ENCODE peak calls at places on chromosomes 5 and 9, in seven cellular contexts. K is GM12891, R is HepG2, H is H1, S is K562, M is GM12878, X is SK-N-SH. P is an unnamed sample.

GRCh38 chr9:18793122-18793521 is 239.9 kb downstream of the SAXO1 start:
- DNase-seq in K (no peak), R (no peak), H (no peak), S (no peak), M (no peak), X (no peak), P (no peak)

GRCh38 chr9:75788006-75788634 is 102.4 kb upstream of the PCSK5 start:
- DNase-seq in K (no peak), R (no peak), H (no peak), S (no peak), M (no peak), X (no peak), P (no peak)

GRCh38 chr5:178525906-178526732 is 64.1 kb downstream of the COL23A1 start:
- DNase-seq in K (no peak), R (no peak), H (no peak), S (no peak), M (no peak), X (no peak), P (no peak)

GRCh38 chr5:159107308-159107707 is 7.6 kb upstream of the EBF1 start:
- DNase-seq in K (no peak), R (no peak), H (no peak), S (no peak), M (no peak), X (no peak), P (no peak)

GRCh38 chr5:133423031-133423617 is 189.2 kb downstream of the FSTL4 start:
- DNase-seq in K (no peak), R (no peak), H (no peak), S (no peak), M (no peak), X (no peak), P (no peak)

GRCh38 chr5:72178910-72179815 is 71.9 kb downstream of the MAP1B start:
- DNase-seq in K (no peak), R (no peak), H (no peak), S (no peak), M (no peak), X (peak), P (no peak)

GRCh38 chr9:138047469-138048040 is 170.0 kb downstream of the CACNA1B start:
- DNase-seq in K (no peak), R (no peak), H (peak), S (no peak), M (no peak), X (peak), P (no peak)

GRCh38 chr5:79001471-79001870 is 16.4 kb upstream of the ARSB start:
- DNase-seq in K (no peak), R (no peak), H (no peak), S (no peak), M (no peak), X (no peak), P (no peak)

GRCh38 chr9:37283730-37284235 is 138.7 kb upstream of the GRHPR start:
- DNase-seq in K (no peak), R (peak), H (no peak), S (no peak), M (peak), X (no peak), P (no peak)

GRCh38 chr9:7209990-7210389 is 452.2 kb downstream of the KDM4C start:
- DNase-seq in K (no peak), R (no peak), H (no peak), S (no peak), M (no peak), X (no peak), P (no peak)

GRCh38 chr9:99259231-99259918 is 37.3 kb downstream of the SEC61B start:
- DNase-seq in K (no peak), R (no peak), H (peak), S (peak), M (no peak), X (no peak), P (no peak)

DNA sequence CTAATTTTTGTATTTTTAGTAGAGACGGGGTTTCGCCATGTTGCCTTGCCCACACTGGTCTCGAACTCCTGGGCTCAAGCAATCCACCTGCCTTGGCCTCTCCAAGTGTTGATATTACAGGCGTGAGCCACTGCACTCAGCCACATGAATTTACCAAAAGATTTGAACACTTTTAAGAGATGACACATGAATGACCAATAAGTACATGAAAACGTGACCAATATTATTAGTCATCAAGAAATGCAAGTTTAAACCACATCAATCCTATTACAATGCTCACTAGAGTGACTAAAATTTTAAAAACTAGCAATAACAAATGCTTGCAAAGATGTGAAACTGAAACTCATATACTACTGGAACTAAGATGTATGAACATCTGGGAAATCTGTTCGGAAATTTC is 54.3 kb downstream of the NR6A1 start:
- DNase-seq in K (no peak), R (no peak), H (no peak), S (no peak), M (no peak), X (no peak), P (no peak)
- TF ChIP-seq POLR2AphosphoS5 in K (no peak), R (no peak), H (no peak), S (no peak), M (no peak), X (no peak), P (no peak)

GRCh38 chr9:26755476-26755875 is 137.1 kb downstream of the CAAP1 start:
- DNase-seq in K (no peak), R (no peak), H (no peak), S (no peak), M (no peak), X (no peak), P (no peak)
- TF ChIP-seq TAF1 in K (no peak), R (no peak), H (no peak), S (no peak), M (no peak), X (no peak), P (no peak)

DNA sequence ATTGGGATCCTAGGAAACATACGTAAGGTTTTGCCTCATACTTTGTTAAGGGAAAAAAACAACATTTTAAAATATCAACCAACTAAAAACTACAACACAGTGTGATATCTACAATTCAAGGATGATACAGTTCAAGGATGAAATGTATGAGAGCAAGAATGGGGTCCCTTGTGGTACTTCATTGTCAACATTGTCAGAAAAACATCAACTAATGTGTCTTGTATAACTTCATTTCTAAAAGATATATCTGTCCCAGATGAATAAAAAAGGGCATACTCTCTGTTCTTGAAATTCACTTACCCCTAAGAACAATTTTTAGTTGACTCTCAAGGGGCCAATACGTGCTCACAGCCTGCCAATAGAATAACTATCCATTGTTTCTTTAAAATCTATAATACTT is 1250.5 kb downstream of the PTPRD start:
- DNase-seq in K (no peak), R (no peak), H (no peak), S (no peak), M (no peak), X (no peak), P (no peak)
- TF ChIP-seq POLR2AphosphoS5 in K (no peak), R (no peak), H (no peak), S (no peak), M (no peak), X (no peak), P (no peak)

GRCh38 chr5:143652104-143652700 is 159.8 kb upstream of the HMHB1 start:
- DNase-seq in K (no peak), R (no peak), H (no peak), S (no peak), M (no peak), X (no peak), P (no peak)
- TF ChIP-seq TAF1 in K (no peak), R (no peak), H (no peak), S (no peak), M (no peak), X (no peak), P (no peak)

DNA sequence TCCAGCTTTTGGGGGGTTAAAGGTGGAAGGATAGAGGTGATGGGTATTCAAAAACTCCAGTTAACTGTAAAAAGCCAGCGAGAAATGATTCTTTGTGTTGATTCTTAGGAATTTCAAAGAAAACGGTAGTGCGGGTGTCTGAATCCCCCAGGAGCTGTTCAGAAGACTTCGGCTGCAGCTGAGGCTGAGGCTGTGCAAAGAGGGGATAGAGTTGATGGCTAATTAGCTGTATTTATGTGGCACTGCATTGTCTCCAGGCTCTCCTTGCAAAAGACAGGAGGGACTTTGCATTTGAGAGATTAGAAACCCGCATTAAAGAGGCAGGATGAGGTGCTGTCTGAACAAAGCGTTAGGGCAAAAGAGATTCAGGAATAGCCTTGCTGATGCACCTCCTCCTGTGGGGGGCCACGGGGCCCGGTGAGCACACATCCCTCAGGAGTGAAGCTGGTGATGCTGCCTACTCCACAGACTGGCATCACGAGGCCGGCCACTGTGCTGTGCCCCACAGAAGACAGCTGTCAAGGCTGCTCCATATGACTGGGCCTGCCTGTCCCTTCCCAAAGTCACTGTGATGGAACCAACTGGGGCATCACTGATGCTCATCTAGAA is 343.6 kb upstream of the DAP start:
- DNase-seq in K (no peak), R (no peak), H (no peak), S (no peak), M (no peak), X (no peak), P (no peak)
- TF ChIP-seq POLR2AphosphoS5 in K (no peak), R (no peak), H (no peak), S (no peak), M (no peak), X (no peak), P (no peak)